ENCODE peak calls at places on chromosome 4, in six cellular contexts. One of them, this sample, is unnamed.

GRCh38 chr4:48147621-48148020 is 13.6 kb upstream of the TXK start:
- DNase-seq in HCEC 1CT: no peak
- DNase-seq in fibroblast of mammary gland: no peak
- DNase-seq in NAMALWA: no peak
- DNase-seq in left cardiac atrium: no peak
- DNase-seq in astrocyte of the spinal cord: no peak
- DNase-seq in this sample: no peak

GRCh38 chr4:3331511-3332394 is 38.9 kb downstream of the RGS12 start:
- DNase-seq in HCEC 1CT: no peak
- DNase-seq in fibroblast of mammary gland: no peak
- DNase-seq in NAMALWA: no peak
- DNase-seq in left cardiac atrium: peak
- DNase-seq in astrocyte of the spinal cord: no peak
- DNase-seq in this sample: peak

GRCh38 chr4:101191302-101192098 is 155.8 kb downstream of the PPP3CA start:
- DNase-seq in HCEC 1CT: no peak
- DNase-seq in fibroblast of mammary gland: peak
- DNase-seq in NAMALWA: no peak
- DNase-seq in left cardiac atrium: peak
- DNase-seq in astrocyte of the spinal cord: peak
- DNase-seq in this sample: no peak

GRCh38 chr4:6772223-6772928 is 10.2 kb upstream of the KIAA0232 start:
- DNase-seq in HCEC 1CT: no peak
- DNase-seq in fibroblast of mammary gland: no peak
- DNase-seq in NAMALWA: no peak
- DNase-seq in left cardiac atrium: no peak
- DNase-seq in astrocyte of the spinal cord: peak
- DNase-seq in this sample: no peak

GRCh38 chr4:38663801-38664703 is at the start of gene KLF3:
- DNase-seq in HCEC 1CT: peak
- DNase-seq in fibroblast of mammary gland: peak
- DNase-seq in NAMALWA: peak
- DNase-seq in left cardiac atrium: peak
- DNase-seq in astrocyte of the spinal cord: peak
- DNase-seq in this sample: peak

GRCh38 chr4:187333151-187333550 is 609.5 kb upstream of the FAT1 start:
- DNase-seq in HCEC 1CT: no peak
- DNase-seq in fibroblast of mammary gland: no peak
- DNase-seq in NAMALWA: no peak
- DNase-seq in left cardiac atrium: no peak
- DNase-seq in astrocyte of the spinal cord: peak
- DNase-seq in this sample: no peak

GRCh38 chr4:2458546-2459491 is 10.1 kb upstream of the RNF4 start:
- DNase-seq in HCEC 1CT: no peak
- DNase-seq in fibroblast of mammary gland: no peak
- DNase-seq in NAMALWA: no peak
- DNase-seq in left cardiac atrium: no peak
- DNase-seq in astrocyte of the spinal cord: no peak
- DNase-seq in this sample: no peak

GRCh38 chr4:133513891-133514290 is 364.8 kb downstream of the PCDH10 start:
- DNase-seq in HCEC 1CT: peak
- DNase-seq in fibroblast of mammary gland: no peak
- DNase-seq in NAMALWA: no peak
- DNase-seq in left cardiac atrium: no peak
- DNase-seq in astrocyte of the spinal cord: no peak
- DNase-seq in this sample: no peak

GRCh38 chr4:19164334-19164733 is 1087.4 kb upstream of the SLIT2 start:
- DNase-seq in HCEC 1CT: no peak
- DNase-seq in fibroblast of mammary gland: no peak
- DNase-seq in NAMALWA: no peak
- DNase-seq in left cardiac atrium: no peak
- DNase-seq in astrocyte of the spinal cord: no peak
- DNase-seq in this sample: no peak

GRCh38 chr4:111630705-111631104 is 514.5 kb upstream of the FAM241A start:
- DNase-seq in HCEC 1CT: peak
- DNase-seq in fibroblast of mammary gland: peak
- DNase-seq in NAMALWA: peak
- DNase-seq in left cardiac atrium: no peak
- DNase-seq in astrocyte of the spinal cord: peak
- DNase-seq in this sample: no peak